ENCODE peak calls at places on chromosomes 2 and 18, in five cellular contexts. O is stimulated activated CD4-positive, alpha-beta T cell treated with anti-CD3 and anti-CD28 coated beads, Interleukin-2, amount 100 ng/mL, for 24 hours; K is head of caudate nucleus; H is pulmonary artery endothelial cell; R is GM04504. G is an unnamed sample.

GRCh38 chr2:161796192-161796591 is 172.0 kb downstream of the SLC4A10 start:
- DNase-seq in R (no peak), H (no peak), K (no peak), O (no peak), G (no peak)

GRCh38 chr2:154443919-154444318 is 254.6 kb upstream of the KCNJ3 start:
- DNase-seq in K (no peak), O (no peak), R (no peak), H (no peak), G (no peak)

GRCh38 chr2:54388093-54388492 is 68.0 kb upstream of the SPTBN1 start:
- DNase-seq in R (no peak), K (no peak), H (no peak), O (no peak), G (no peak)

GRCh38 chr2:176096243-176096985 is 3.2 kb upstream of the HOXD12 start:
- DNase-seq in H (no peak), O (no peak), R (no peak), K (no peak), G (no peak)

GRCh38 chr2:31227711-31228125 is 6.2 kb upstream of the EHD3 start:
- DNase-seq in R (no peak), K (no peak), H (no peak), O (no peak), G (no peak)

GRCh38 chr2:95061601-95062183 is 36.2 kb downstream of the MAL start:
- DNase-seq in R (no peak), O (no peak), H (no peak), K (no peak), G (no peak)

GRCh38 chr18:36706313-36706881 is 122.4 kb downstream of the TPGS2 start:
- DNase-seq in H (no peak), K (no peak), O (no peak), R (no peak), G (no peak)

GRCh38 chr2:171523969-171524401 is 1.7 kb downstream of the CYBRD1 start:
- DNase-seq in O (no peak), R (no peak), K (no peak), H (no peak), G (no peak)

GRCh38 chr2:176091329-176092258 is 927 bp upstream of the HOXD13 start:
- DNase-seq in R (no peak), O (no peak), H (no peak), K (no peak), G (no peak)

GRCh38 chr18:57581301-57581934 is 5.1 kb downstream of the FECH start:
- DNase-seq in K (no peak), R (no peak), H (no peak), O (no peak), G (no peak)

GRCh38 chr18:23877371-23877770 is 137.2 kb upstream of the TTC39C start:
- DNase-seq in K (no peak), H (no peak), R (no peak), O (no peak), G (no peak)

GRCh38 chr2:226658555-226658954 is 141.1 kb downstream of the IRS1 start:
- DNase-seq in K (no peak), H (no peak), R (no peak), O (no peak), G (no peak)

GRCh38 chr2:12330916-12331315 is 385.8 kb upstream of the TRIB2 start:
- DNase-seq in K (no peak), O (no peak), H (no peak), R (no peak), G (no peak)

G was measured in stimulated activated naive CD8-positive, alpha-beta T cell treated with anti-CD3 and anti-CD28 coated beads, Interleukin-15, amount 100 ng/mL, for 72 hours.